ENCODE peak calls at places on chromosome 11, in seven cellular contexts. One of them, this sample, is unnamed.

GRCh38 chr11:99693941-99694492 is 673.3 kb downstream of the CNTN5 start:
- DNase-seq in H1: no peak
- DNase-seq in IMR-90: peak
- DNase-seq in neuronal stem cell: no peak
- DNase-seq in trophoblast cell: no peak
- DNase-seq in mesendoderm: no peak
- DNase-seq in H9: no peak
- DNase-seq in this sample: peak

GRCh38 chr11:111459506-111460270 is 52.5 kb downstream of the BTG4 start:
- DNase-seq in H1: no peak
- DNase-seq in H9: no peak
- DNase-seq in mesendoderm: peak
- DNase-seq in trophoblast cell: no peak
- DNase-seq in IMR-90: no peak
- DNase-seq in neuronal stem cell: no peak
- DNase-seq in this sample: no peak

GRCh38 chr11:115500547-115501503 is 3.4 kb downstream of the CADM1 start:
- DNase-seq in mesendoderm: peak
- DNase-seq in H9: no peak
- DNase-seq in trophoblast cell: no peak
- DNase-seq in neuronal stem cell: peak
- DNase-seq in IMR-90: no peak
- DNase-seq in H1: no peak
- DNase-seq in this sample: no peak

GRCh38 chr11:33690290-33691050 is 10.2 kb downstream of the C11orf91 start:
- DNase-seq in H1: no peak
- DNase-seq in IMR-90: peak
- DNase-seq in mesendoderm: no peak
- DNase-seq in trophoblast cell: peak
- DNase-seq in H9: no peak
- DNase-seq in neuronal stem cell: no peak
- DNase-seq in this sample: peak

GRCh38 chr11:133122260-133122659 is 410.0 kb downstream of the OPCML start:
- DNase-seq in neuronal stem cell: no peak
- DNase-seq in H9: no peak
- DNase-seq in H1: no peak
- DNase-seq in trophoblast cell: no peak
- DNase-seq in mesendoderm: peak
- DNase-seq in IMR-90: no peak
- DNase-seq in this sample: no peak

GRCh38 chr11:70892889-70893288 is 359.5 kb downstream of the SHANK2 start:
- DNase-seq in IMR-90: no peak
- DNase-seq in mesendoderm: no peak
- DNase-seq in trophoblast cell: no peak
- DNase-seq in H9: no peak
- DNase-seq in H1: no peak
- DNase-seq in neuronal stem cell: no peak
- DNase-seq in this sample: no peak

GRCh38 chr11:60706931-60707330 is 7.5 kb downstream of the MS4A8 start:
- DNase-seq in mesendoderm: no peak
- DNase-seq in H1: no peak
- DNase-seq in H9: no peak
- DNase-seq in IMR-90: no peak
- DNase-seq in neuronal stem cell: no peak
- DNase-seq in trophoblast cell: no peak
- DNase-seq in this sample: no peak

GRCh38 chr11:69295995-69296889 is 2.3 kb downstream of the MYEOV start:
- DNase-seq in H1: no peak
- DNase-seq in IMR-90: peak
- DNase-seq in H9: no peak
- DNase-seq in mesendoderm: no peak
- DNase-seq in neuronal stem cell: no peak
- DNase-seq in trophoblast cell: peak
- DNase-seq in this sample: peak

GRCh38 chr11:34988294-34989255 is 72.2 kb downstream of the PDHX start:
- DNase-seq in H1: no peak
- DNase-seq in neuronal stem cell: no peak
- DNase-seq in mesendoderm: no peak
- DNase-seq in IMR-90: peak
- DNase-seq in H9: no peak
- DNase-seq in trophoblast cell: no peak
- DNase-seq in this sample: peak

GRCh38 chr11:28730336-28730735 is 622.1 kb downstream of the METTL15 start:
- DNase-seq in mesendoderm: no peak
- DNase-seq in trophoblast cell: peak
- DNase-seq in neuronal stem cell: no peak
- DNase-seq in H1: no peak
- DNase-seq in H9: no peak
- DNase-seq in IMR-90: peak
- DNase-seq in this sample: no peak

GRCh38 chr11:70367071-70367470 is 31.3 kb upstream of the CTTN start:
- DNase-seq in IMR-90: peak
- DNase-seq in H1: no peak
- DNase-seq in neuronal stem cell: no peak
- DNase-seq in trophoblast cell: no peak
- DNase-seq in H9: no peak
- DNase-seq in mesendoderm: no peak
- DNase-seq in this sample: peak

GRCh38 chr11:117319214-117319840 is 3.3 kb upstream of the BACE1 start:
- DNase-seq in trophoblast cell: no peak
- DNase-seq in IMR-90: peak
- DNase-seq in neuronal stem cell: no peak
- DNase-seq in mesendoderm: no peak
- DNase-seq in H9: no peak
- DNase-seq in H1: no peak
- DNase-seq in this sample: no peak

GRCh38 chr11:19316434-19316833 is 75.7 kb upstream of the E2F8 start:
- DNase-seq in mesendoderm: no peak
- DNase-seq in IMR-90: no peak
- DNase-seq in neuronal stem cell: no peak
- DNase-seq in trophoblast cell: no peak
- DNase-seq in H9: no peak
- DNase-seq in H1: no peak
- DNase-seq in this sample: no peak

GRCh38 chr11:128837627-128838026 is 29.5 kb downstream of the KCNJ1 start:
- DNase-seq in H1: no peak
- DNase-seq in H9: no peak
- DNase-seq in neuronal stem cell: no peak
- DNase-seq in IMR-90: no peak
- DNase-seq in mesendoderm: no peak
- DNase-seq in trophoblast cell: no peak
- DNase-seq in this sample: no peak

GRCh38 chr11:17985517-17985916 is 27.3 kb downstream of the SERGEF start:
- DNase-seq in H9: no peak
- DNase-seq in IMR-90: peak
- DNase-seq in neuronal stem cell: no peak
- DNase-seq in mesendoderm: no peak
- DNase-seq in H1: no peak
- DNase-seq in trophoblast cell: no peak
- DNase-seq in this sample: no peak

GRCh38 chr11:8265681-8266241 is 2.1 kb upstream of the LMO1 start:
- DNase-seq in trophoblast cell: no peak
- DNase-seq in H9: peak
- DNase-seq in mesendoderm: peak
- DNase-seq in H1: no peak
- DNase-seq in neuronal stem cell: no peak
- DNase-seq in IMR-90: no peak
- DNase-seq in this sample: no peak

GRCh38 chr11:8243458-8243857 is 20.2 kb downstream of the LMO1 start:
- DNase-seq in neuronal stem cell: no peak
- DNase-seq in H9: no peak
- DNase-seq in H1: no peak
- DNase-seq in IMR-90: no peak
- DNase-seq in trophoblast cell: no peak
- DNase-seq in mesendoderm: no peak
- DNase-seq in this sample: no peak

GRCh38 chr11:70089631-70090030 is 11.5 kb downstream of the ANO1 start:
- DNase-seq in neuronal stem cell: no peak
- DNase-seq in mesendoderm: no peak
- DNase-seq in H1: no peak
- DNase-seq in trophoblast cell: no peak
- DNase-seq in H9: no peak
- DNase-seq in IMR-90: no peak
- DNase-seq in this sample: no peak

GRCh38 chr11:75625970-75626691 is 42.7 kb downstream of the MAP6 start:
- DNase-seq in neuronal stem cell: no peak
- DNase-seq in IMR-90: peak
- DNase-seq in H9: no peak
- DNase-seq in trophoblast cell: peak
- DNase-seq in H1: no peak
- DNase-seq in mesendoderm: peak
- DNase-seq in this sample: peak

GRCh38 chr11:1938343-1939005 is 8.7 kb upstream of the MRPL23 start:
- DNase-seq in mesendoderm: no peak
- DNase-seq in trophoblast cell: no peak
- DNase-seq in neuronal stem cell: no peak
- DNase-seq in H9: no peak
- DNase-seq in H1: no peak
- DNase-seq in IMR-90: no peak
- DNase-seq in this sample: no peak
- H2BK120ac ChIP-seq in mesendoderm: no peak
- H2BK120ac ChIP-seq in trophoblast cell: no peak
- H2BK120ac ChIP-seq in neuronal stem cell: no peak
- H2BK120ac ChIP-seq in H9: no peak
- H2BK120ac ChIP-seq in H1: no peak
- H2BK120ac ChIP-seq in IMR-90: no peak
- H2BK120ac ChIP-seq in this sample: no peak

GRCh38 chr11:72904016-72904415 is 89.8 kb downstream of the ATG16L2 start:
- DNase-seq in IMR-90: no peak
- DNase-seq in trophoblast cell: no peak
- DNase-seq in mesendoderm: no peak
- DNase-seq in H1: no peak
- DNase-seq in H9: no peak
- DNase-seq in neuronal stem cell: no peak
- DNase-seq in this sample: no peak
- H2BK120ac ChIP-seq in IMR-90: no peak
- H2BK120ac ChIP-seq in trophoblast cell: no peak
- H2BK120ac ChIP-seq in mesendoderm: no peak
- H2BK120ac ChIP-seq in H1: no peak
- H2BK120ac ChIP-seq in H9: no peak
- H2BK120ac ChIP-seq in neuronal stem cell: no peak
- H2BK120ac ChIP-seq in this sample: no peak

GRCh38 chr11:92325416-92325815 is 100.8 kb downstream of the FAT3 start:
- DNase-seq in neuronal stem cell: no peak
- DNase-seq in H9: no peak
- DNase-seq in trophoblast cell: peak
- DNase-seq in H1: no peak
- DNase-seq in IMR-90: no peak
- DNase-seq in mesendoderm: no peak
- DNase-seq in this sample: no peak

GRCh38 chr11:92324890-92325289 is 100.3 kb downstream of the FAT3 start:
- DNase-seq in mesendoderm: no peak
- DNase-seq in neuronal stem cell: no peak
- DNase-seq in IMR-90: no peak
- DNase-seq in trophoblast cell: peak
- DNase-seq in H9: no peak
- DNase-seq in H1: no peak
- DNase-seq in this sample: no peak

GRCh38 chr11:92316410-92316809 is 91.8 kb downstream of the FAT3 start:
- DNase-seq in IMR-90: no peak
- DNase-seq in H9: no peak
- DNase-seq in mesendoderm: no peak
- DNase-seq in H1: no peak
- DNase-seq in trophoblast cell: no peak
- DNase-seq in neuronal stem cell: no peak
- DNase-seq in this sample: no peak

GRCh38 chr11:92317222-92317621 is 92.6 kb downstream of the FAT3 start:
- DNase-seq in trophoblast cell: no peak
- DNase-seq in mesendoderm: no peak
- DNase-seq in H9: no peak
- DNase-seq in neuronal stem cell: no peak
- DNase-seq in IMR-90: no peak
- DNase-seq in H1: no peak
- DNase-seq in this sample: no peak

DNA sequence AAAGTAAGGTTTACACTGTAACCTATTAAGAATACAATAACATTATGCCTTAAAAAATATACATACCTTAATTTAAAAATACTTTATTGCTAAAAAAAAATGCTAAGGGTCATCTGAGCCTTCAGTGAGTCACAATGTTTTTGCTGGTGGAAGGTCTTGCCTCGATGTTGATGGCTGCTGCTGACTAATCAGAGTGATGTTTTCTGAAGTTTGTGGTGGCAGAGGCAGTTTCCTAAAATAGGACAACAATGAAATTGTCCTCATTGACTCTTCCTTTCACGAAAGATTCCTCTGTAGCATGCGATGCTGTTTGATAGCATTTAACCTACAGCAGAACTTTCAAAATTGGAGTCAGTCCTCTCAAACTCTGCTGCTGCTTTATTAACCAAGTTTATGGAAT is 97.6 kb downstream of the FAT3 start:
- DNase-seq in neuronal stem cell: no peak
- DNase-seq in IMR-90: peak
- DNase-seq in trophoblast cell: no peak
- DNase-seq in H1: no peak
- DNase-seq in H9: no peak
- DNase-seq in mesendoderm: no peak
- DNase-seq in this sample: peak
- H2BK120ac ChIP-seq in neuronal stem cell: no peak
- H2BK120ac ChIP-seq in IMR-90: no peak
- H2BK120ac ChIP-seq in trophoblast cell: no peak
- H2BK120ac ChIP-seq in H1: no peak
- H2BK120ac ChIP-seq in H9: no peak
- H2BK120ac ChIP-seq in mesendoderm: no peak
- H2BK120ac ChIP-seq in this sample: no peak

GRCh38 chr11:26931881-26932280 is 62.0 kb upstream of the FIBIN start:
- DNase-seq in H1: no peak
- DNase-seq in neuronal stem cell: no peak
- DNase-seq in H9: no peak
- DNase-seq in IMR-90: no peak
- DNase-seq in trophoblast cell: no peak
- DNase-seq in mesendoderm: no peak
- DNase-seq in this sample: no peak
- H2BK120ac ChIP-seq in H1: no peak
- H2BK120ac ChIP-seq in neuronal stem cell: no peak
- H2BK120ac ChIP-seq in H9: no peak
- H2BK120ac ChIP-seq in IMR-90: no peak
- H2BK120ac ChIP-seq in trophoblast cell: no peak
- H2BK120ac ChIP-seq in mesendoderm: no peak
- H2BK120ac ChIP-seq in this sample: peak

DNA sequence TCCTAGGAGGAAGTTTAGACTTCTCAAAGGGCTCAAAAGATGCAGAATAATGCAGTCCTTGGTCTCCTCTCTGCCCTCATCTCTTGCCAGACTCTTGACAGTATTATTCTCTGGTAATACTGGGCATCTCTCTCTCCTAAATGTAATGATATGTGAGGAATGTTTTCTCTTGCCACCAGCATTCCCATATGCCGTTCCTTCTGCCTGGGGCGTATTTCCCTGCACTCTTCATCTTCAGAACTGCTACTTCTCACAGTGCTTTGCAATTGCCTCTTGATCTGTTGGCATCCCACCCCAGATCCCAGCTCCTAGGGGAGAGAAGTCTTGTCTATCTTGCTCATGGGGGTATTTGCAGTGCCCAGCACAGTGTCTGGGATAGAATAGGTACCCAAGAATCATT is 107.4 kb downstream of the RASSF10 start:
- DNase-seq in H1: no peak
- DNase-seq in mesendoderm: no peak
- DNase-seq in IMR-90: no peak
- DNase-seq in neuronal stem cell: no peak
- DNase-seq in trophoblast cell: peak
- DNase-seq in H9: no peak
- DNase-seq in this sample: no peak
- H2BK120ac ChIP-seq in H1: no peak
- H2BK120ac ChIP-seq in mesendoderm: no peak
- H2BK120ac ChIP-seq in IMR-90: peak
- H2BK120ac ChIP-seq in neuronal stem cell: no peak
- H2BK120ac ChIP-seq in trophoblast cell: peak
- H2BK120ac ChIP-seq in H9: no peak
- H2BK120ac ChIP-seq in this sample: no peak

GRCh38 chr11:65311197-65311631 is 3.5 kb upstream of the CDC42EP2 start:
- DNase-seq in mesendoderm: peak
- DNase-seq in H1: no peak
- DNase-seq in trophoblast cell: no peak
- DNase-seq in neuronal stem cell: no peak
- DNase-seq in H9: no peak
- DNase-seq in IMR-90: no peak
- DNase-seq in this sample: no peak
- H2BK120ac ChIP-seq in mesendoderm: no peak
- H2BK120ac ChIP-seq in H1: no peak
- H2BK120ac ChIP-seq in trophoblast cell: no peak
- H2BK120ac ChIP-seq in neuronal stem cell: no peak
- H2BK120ac ChIP-seq in H9: no peak
- H2BK120ac ChIP-seq in IMR-90: peak
- H2BK120ac ChIP-seq in this sample: no peak

This sample was measured in mesenchymal stem cell.